ENCODE peak calls at places on chromosome 17, in five cellular contexts. Y is spleen, P is astrocyte of the spinal cord, L is GM12878, S is HCT116. Q is an unnamed sample.

GRCh38 chr17:3905017-3905486 is 11.2 kb downstream of the P2RX1 start:
- DNase-seq in Y (no peak), S (no peak), P (no peak), L (no peak), Q (no peak)

GRCh38 chr17:79018045-79018695 is 5.8 kb upstream of the C1QTNF1 start:
- DNase-seq in L (no peak), S (no peak), P (no peak), Y (no peak), Q (peak; percentile 47)

GRCh38 chr17:7997186-7997585 is 5.2 kb upstream of the GUCY2D start:
- DNase-seq in L (no peak), Y (peak; percentile 15), S (peak; percentile 67), P (peak; percentile 36), Q (peak; percentile 60)

GRCh38 chr17:60671482-60671881 is 6.2 kb upstream of the BCAS3 start:
- DNase-seq in Y (no peak), L (no peak), P (no peak), S (no peak), Q (peak; percentile 2)

GRCh38 chr17:48472485-48473281 is 42.7 kb upstream of the SKAP1 start:
- DNase-seq in S (peak; percentile 60), Y (no peak), P (peak; percentile 27), L (no peak), Q (no peak)

GRCh38 chr17:46994993-46995392 is 15.9 kb upstream of the RPRML start:
- DNase-seq in L (no peak), Y (no peak), S (no peak), P (no peak), Q (no peak)

GRCh38 chr17:6953689-6954088 is 42.2 kb upstream of the ALOX12 start:
- DNase-seq in P (no peak), L (no peak), S (no peak), Y (no peak), Q (peak; percentile 20)

GRCh38 chr17:46044286-46044928 is 45.4 kb downstream of the STH start:
- DNase-seq in P (peak; percentile 90), S (peak; percentile 75), L (no peak), Y (no peak), Q (peak; percentile 86)

GRCh38 chr17:44350733-44351226 is 5.7 kb downstream of the GRN start:
- DNase-seq in Y (peak; percentile 92), P (peak; percentile 44), S (no peak), L (peak; percentile 27), Q (peak; percentile 66)

GRCh38 chr17:2138768-2139167 is 83.9 kb downstream of the HIC1 start:
- DNase-seq in Y (no peak), P (no peak), S (no peak), L (peak; percentile 42), Q (peak; percentile 50)

GRCh38 chr17:49197346-49197998 is 12.9 kb downstream of the GNGT2 start:
- DNase-seq in P (no peak), Y (peak; percentile 28), S (no peak), L (no peak), Q (no peak)

GRCh38 chr17:30950669-30951399 is 20.0 kb upstream of the RNF135 start:
- DNase-seq in Y (peak; percentile 84), S (no peak), L (no peak), P (peak; percentile 45), Q (peak; percentile 61)

GRCh38 chr17:55585629-55586028 is 74.4 kb upstream of the SMIM36 start:
- DNase-seq in Y (no peak), S (no peak), P (no peak), L (no peak), Q (no peak)

GRCh38 chr17:31067699-31068184 is 27.0 kb upstream of the NF1 start:
- DNase-seq in Y (no peak), P (peak; percentile 76), S (peak; percentile 34), L (no peak), Q (peak; percentile 87)

GRCh38 chr17:78337244-78338109 is 22.4 kb downstream of the SOCS3 start:
- DNase-seq in Y (peak; percentile 86), S (no peak), P (peak; percentile 65), L (peak; percentile 87), Q (peak; percentile 94)

GRCh38 chr17:33469911-33470310 is 176.8 kb upstream of the ASIC2 start:
- DNase-seq in S (no peak), P (peak; percentile 60), L (no peak), Y (no peak), Q (no peak)

GRCh38 chr17:81160306-81160705 is 5.0 kb upstream of the PVALEF start:
- DNase-seq in S (no peak), P (no peak), L (no peak), Y (peak; percentile 95), Q (no peak)

GRCh38 chr17:75555679-75556153 is 30.2 kb downstream of the LLGL2 start:
- DNase-seq in P (no peak), Y (no peak), L (no peak), S (no peak), Q (no peak)

GRCh38 chr17:75559958-75560533 is 27.6 kb upstream of the MYO15B start:
- DNase-seq in Y (no peak), L (no peak), S (no peak), P (no peak), Q (no peak)

GRCh38 chr17:75558666-75559530 is 28.7 kb upstream of the MYO15B start:
- DNase-seq in Y (no peak), P (no peak), S (no peak), L (no peak), Q (no peak)

GRCh38 chr17:75557075-75557851 is 30.3 kb upstream of the MYO15B start:
- DNase-seq in Y (no peak), S (no peak), L (no peak), P (peak; percentile 15), Q (peak; percentile 56)

DNA sequence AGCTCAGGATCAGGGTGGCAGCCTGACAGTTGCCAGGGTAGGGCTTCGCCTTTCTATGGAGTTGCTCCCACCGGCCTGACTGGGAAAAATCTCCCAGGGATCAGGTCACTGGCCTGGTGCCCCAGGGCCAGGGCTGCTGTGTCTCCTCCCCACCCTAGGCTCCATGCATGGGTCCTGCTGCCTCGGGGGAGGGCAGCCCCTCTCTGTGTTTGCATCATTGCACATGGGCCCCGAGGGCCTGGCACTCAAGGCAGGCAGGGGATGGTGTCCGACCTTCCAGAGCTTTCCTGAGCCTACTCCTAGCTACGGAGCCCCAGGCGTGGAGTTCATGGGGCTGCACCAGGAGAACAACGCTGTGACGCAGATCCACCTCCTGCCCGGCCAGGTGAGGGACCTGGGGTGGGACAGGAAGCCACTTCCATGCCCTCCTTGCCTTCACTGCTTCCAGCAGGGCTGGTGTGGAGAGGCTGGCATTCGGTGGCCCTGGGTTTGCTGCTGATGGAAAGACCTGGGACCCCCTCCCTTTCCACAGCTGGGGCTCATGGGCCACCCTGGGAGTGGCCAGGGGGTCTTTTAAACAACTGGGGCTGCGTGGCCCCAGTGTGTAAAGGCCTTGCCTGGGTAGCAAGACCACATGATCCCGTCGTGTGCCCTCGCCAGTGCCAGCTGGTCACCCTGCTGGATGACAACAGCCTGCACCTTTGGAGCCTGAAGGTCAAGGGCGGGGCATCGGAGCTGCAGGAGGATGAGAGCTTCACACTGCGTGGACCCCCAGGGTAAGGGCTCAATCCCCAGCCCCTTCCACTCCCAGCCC is 29.5 kb upstream of the MYO15B start:
- DNase-seq in P (no peak), L (no peak), Y (no peak), S (no peak), Q (no peak)
- TF ChIP-seq CTCF in P (no peak), L (no peak), Y (no peak), S (no peak), Q (no peak)

DNA sequence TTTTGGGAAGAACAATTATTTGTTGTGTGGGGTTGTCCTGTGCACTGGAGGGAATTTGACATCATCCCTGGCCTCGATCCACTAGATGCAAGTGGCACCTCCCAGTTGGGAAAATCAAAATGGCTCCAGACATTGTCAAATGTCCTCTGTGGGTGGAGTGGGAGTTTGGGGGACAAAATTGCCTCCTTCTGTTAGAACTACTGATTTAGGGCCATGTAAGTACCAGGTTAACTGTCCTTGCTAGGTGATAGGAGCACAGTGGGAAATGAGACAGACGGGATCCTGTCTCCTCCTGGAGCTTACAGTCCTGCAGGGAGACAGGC is 56.8 kb downstream of the ARHGAP23 start:
- DNase-seq in S (no peak), P (no peak), Y (no peak), L (peak; percentile 21), Q (no peak)
- TF ChIP-seq CTCF in S (no peak), P (no peak), Y (no peak), L (no peak), Q (no peak)

GRCh38 chr17:5588584-5588983 is 4.3 kb upstream of the NLRP1 start:
- DNase-seq in S (no peak), Y (no peak), P (no peak), L (no peak), Q (no peak)

GRCh38 chr17:5585814-5586558 is 1.7 kb upstream of the NLRP1 start:
- DNase-seq in P (peak; percentile 24), L (peak; percentile 51), Y (no peak), S (no peak), Q (peak; percentile 60)

GRCh38 chr17:5584971-5585794 is 874 bp upstream of the NLRP1 start:
- DNase-seq in S (no peak), P (peak; percentile 65), Y (no peak), L (no peak), Q (peak; percentile 78)

GRCh38 chr17:5584383-5584951 is at the start of gene NLRP1:
- DNase-seq in S (peak; percentile 71), L (peak; percentile 84), Y (peak; percentile 98), P (peak; percentile 90), Q (peak; percentile 98)

DNA sequence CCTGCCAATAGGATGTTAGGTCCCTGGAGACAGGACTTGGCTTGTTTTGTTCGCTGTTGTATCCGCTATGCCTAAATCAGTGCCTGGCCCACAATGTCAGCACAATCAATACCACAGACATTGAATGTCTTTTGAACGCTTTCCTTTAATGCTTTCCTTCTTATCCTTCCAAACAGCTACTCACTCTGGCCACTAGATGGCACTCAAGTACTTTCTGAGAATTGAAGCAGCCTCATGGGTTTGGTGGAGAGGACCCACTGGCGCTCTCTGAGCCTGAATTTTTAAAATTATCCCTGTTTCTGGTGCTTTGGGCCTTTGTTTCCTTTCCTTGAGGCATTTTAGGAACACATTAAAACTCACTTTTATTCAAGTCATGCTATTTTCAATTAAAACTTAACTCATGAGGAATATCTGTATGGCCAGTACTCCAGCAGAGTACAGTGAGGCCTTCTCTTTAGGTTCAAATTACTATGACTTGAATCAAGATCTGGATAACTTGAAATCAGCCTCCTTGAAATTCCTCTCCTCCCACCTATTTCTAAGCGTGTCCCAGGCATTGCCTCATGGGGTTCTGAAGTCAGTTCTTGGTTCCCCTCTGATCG is 3.2 kb upstream of the NLRP1 start:
- DNase-seq in Y (no peak), P (peak; percentile 74), L (no peak), S (peak; percentile 68), Q (peak; percentile 89)
- TF ChIP-seq CTCF in Y (peak; percentile 94), P (peak; percentile 89), L (peak; percentile 86), S (peak; percentile 82), Q (peak; percentile 93)

DNA sequence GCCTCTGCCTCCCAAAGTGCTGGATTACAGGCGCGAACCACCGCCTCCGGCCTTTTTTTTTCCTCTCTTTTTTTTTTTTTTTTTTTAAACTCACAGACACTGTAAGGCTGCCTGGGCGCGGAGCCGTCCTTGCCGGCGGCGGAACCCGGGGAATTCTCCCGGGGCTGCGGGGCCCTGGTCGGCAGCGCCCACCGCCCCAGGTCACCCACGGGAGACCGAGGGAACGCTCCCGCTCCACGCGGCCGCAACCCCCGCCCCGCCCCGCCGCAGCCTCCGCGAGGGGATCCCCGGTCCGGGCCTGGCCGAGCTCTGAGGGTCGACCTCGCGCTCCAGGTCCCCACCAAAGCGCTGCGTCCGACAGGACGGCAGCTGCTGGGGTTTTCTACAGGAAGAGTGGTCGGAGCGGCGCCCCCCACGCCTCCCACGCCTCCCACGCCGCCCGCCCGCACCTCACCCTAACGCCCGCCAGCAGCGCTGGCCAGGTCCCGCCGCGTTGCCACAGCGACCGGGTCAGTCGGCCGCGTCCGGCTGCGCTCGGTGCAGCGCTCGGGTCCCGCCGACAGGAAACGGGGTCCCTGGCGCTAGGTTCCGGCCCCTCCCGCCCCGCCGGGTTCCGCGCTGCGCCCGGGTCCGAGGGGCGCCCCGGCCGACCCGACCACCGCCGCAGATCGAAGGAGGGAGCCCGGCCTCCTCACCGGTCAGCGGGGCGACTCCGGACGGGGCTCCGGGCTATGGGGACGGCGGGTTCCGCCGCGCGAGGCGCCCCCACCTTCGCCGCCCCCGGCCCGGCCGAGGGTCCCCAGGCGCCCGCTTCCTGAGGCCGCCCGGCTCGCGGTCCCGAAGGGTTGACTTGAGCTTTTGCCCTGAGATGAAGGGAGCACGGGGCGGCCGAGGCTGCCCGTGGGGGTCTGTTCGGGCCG is at the start of gene CCDC57:
- DNase-seq in S (no peak), Y (peak; percentile 96), L (no peak), P (peak; percentile 68), Q (peak; percentile 67)
- TF ChIP-seq CTCF in S (no peak), Y (no peak), L (no peak), P (no peak), Q (no peak)